ENCODE peak calls at places on chromosomes 13 and 19, in nine cellular contexts. C is IMR-90, M is fibroblast of lung, V is suprapubic skin, W is heart right ventricle, S is thoracic aorta, U is pancreas, N is brain microvascular endothelial cell, Q is upper lobe of left lung. O is an unnamed sample.

GRCh38 chr13:80012281-80012680 is 328.6 kb downstream of the SPRY2 start:
- DNase-seq in C (no peak), M (peak; percentile 30), V (no peak), W (no peak), S (no peak), U (no peak), N (no peak), Q (peak; percentile 20), O (no peak)

GRCh38 chr13:34833562-34834182 is 108.4 kb upstream of the NBEA start:
- DNase-seq in C (peak; percentile 2), M (peak; percentile 32), V (no peak), W (no peak), S (no peak), U (no peak), N (peak; percentile 33), Q (no peak), O (no peak)

GRCh38 chr13:68173111-68173510 is 943.0 kb upstream of the PCDH9 start:
- DNase-seq in C (no peak), M (peak; percentile 79), V (no peak), W (no peak), S (no peak), U (no peak), N (peak; percentile 6), Q (no peak), O (no peak)

GRCh38 chr13:112839347-112840105 is 129.5 kb upstream of the MCF2L start:
- DNase-seq in C (peak; percentile 61), M (peak; percentile 46), V (no peak), W (no peak), S (no peak), U (no peak), N (peak; percentile 25), Q (no peak), O (no peak)

GRCh38 chr13:59483441-59484116 is 680.1 kb downstream of the DIAPH3 start:
- DNase-seq in C (peak; percentile 17), M (peak; percentile 87), V (no peak), W (peak; percentile 30), S (no peak), U (peak; percentile 63), N (no peak), Q (no peak), O (no peak)

GRCh38 chr13:39451860-39452301 is 151.1 kb downstream of the LHFPL6 start:
- DNase-seq in C (peak; percentile 30), M (peak; percentile 37), V (no peak), W (peak; percentile 63), S (no peak), U (peak; percentile 22), N (peak; percentile 7), Q (peak; percentile 33), O (no peak)

GRCh38 chr13:113854238-113855011 is 9.5 kb downstream of the GAS6 start:
- DNase-seq in C (peak; percentile 81), M (peak; percentile 66), V (peak; percentile 62), W (peak; percentile 61), S (no peak), U (peak; percentile 63), N (no peak), Q (no peak), O (no peak)

GRCh38 chr13:46053162-46054012 is 841 bp upstream of the ZC3H13 start:
- DNase-seq in C (no peak), M (no peak), V (no peak), W (no peak), S (no peak), U (no peak), N (no peak), Q (no peak), O (no peak)

DNA sequence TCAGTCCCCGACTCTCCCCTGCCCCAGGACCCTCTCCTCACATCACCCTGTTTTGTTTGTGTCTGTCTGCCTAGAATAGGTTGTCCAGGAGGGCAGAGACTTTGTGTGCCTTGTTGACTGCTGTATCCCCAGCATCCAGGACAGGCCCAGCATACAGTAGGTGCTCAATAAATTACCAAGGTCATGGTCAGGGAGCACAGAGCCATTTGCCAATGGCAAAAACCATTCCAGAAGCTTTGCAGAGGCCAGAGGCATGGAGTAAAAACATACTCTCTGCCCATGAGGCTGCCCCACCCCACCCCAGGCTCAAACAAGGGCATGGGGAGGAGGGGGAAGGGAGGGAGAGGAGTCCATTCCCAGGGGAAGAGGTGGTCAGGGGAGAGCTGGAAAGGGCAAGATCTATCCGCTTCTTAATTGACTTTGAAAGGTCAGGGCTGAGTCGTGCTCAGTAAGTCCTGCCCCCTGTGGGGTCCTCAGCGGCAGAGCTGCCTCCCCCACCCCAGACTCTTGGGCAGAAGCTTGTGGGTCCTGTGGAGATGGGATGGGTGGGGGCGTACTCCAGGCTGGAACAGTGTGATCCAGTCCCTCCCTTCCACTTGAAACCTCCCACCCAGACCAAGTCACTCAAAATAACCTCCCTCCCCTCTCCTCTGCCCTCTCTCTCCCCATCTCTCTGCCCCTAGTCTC is 4.4 kb downstream of the GPR4 start:
- DNase-seq in C (no peak), M (no peak), V (no peak), W (no peak), S (no peak), U (no peak), N (no peak), Q (no peak), O (no peak)
- H3K4me3 ChIP-seq in C (no peak overlapping the region), M (no peak overlapping the region), V (peak overlapping the region; percentile 30), W (peak overlapping the region; percentile 80), S (peak overlapping the region; percentile 37), U (no peak overlapping the region), N (no peak overlapping the region), Q (peak overlapping the region; percentile 17), O (no peak overlapping the region)

GRCh38 chr13:94657167-94657566 is 55.2 kb downstream of the SOX21 start:
- DNase-seq in C (peak; percentile 57), M (peak; percentile 30), V (no peak), W (no peak), S (no peak), U (no peak), N (peak; percentile 10), Q (no peak), O (no peak)

GRCh38 chr13:94661396-94661795 is 50.9 kb downstream of the SOX21 start:
- DNase-seq in C (no peak), M (no peak), V (no peak), W (no peak), S (no peak), U (no peak), N (no peak), Q (no peak), O (no peak)

GRCh38 chr13:94660695-94661324 is 51.5 kb downstream of the SOX21 start:
- DNase-seq in C (peak; percentile 41), M (peak; percentile 11), V (no peak), W (no peak), S (no peak), U (no peak), N (peak; percentile 27), Q (no peak), O (no peak)

GRCh38 chr13:94656766-94657165 is 55.1 kb downstream of the GPR180 start:
- DNase-seq in C (peak; percentile 99), M (peak; percentile 96), V (no peak), W (no peak), S (no peak), U (no peak), N (peak; percentile 55), Q (no peak), O (no peak)

DNA sequence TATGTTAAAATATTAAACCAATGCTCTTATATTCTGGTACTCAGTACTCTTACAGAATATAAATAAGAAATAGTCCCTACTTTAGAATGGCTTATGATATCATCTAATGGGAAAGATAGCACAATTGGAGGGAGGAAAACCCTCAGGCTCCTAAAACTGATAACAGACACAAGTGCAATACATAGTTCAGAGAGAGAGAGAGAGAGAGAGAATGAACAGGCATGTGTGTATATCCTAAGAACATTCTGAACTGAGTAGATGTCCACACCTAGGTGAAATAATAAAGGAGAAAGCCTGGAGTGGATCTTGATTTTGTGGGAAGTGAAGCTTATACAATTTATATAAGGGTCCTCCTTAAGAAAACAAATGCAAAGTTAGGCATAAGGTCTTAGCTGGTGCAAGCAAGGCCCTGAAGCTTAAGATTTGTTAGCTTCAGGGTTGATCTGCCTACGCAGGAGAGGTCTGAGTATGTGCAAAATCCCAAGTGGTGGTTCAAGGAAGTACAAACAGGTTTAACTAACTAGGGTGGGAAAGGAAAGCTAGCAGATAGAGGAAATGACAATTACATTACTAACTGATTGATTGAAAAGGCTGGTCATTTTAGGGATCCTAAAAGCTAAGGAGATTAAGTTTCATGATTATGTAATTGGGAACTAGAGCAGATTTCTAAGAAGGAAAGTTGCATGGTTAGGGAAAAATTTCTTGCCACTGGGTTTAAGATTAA is 53.3 kb downstream of the SOX21 start:
- DNase-seq in C (no peak), M (no peak), V (no peak), W (no peak), S (no peak), U (no peak), N (no peak), Q (no peak), O (no peak)
- TF ChIP-seq CTCF in C (no peak), M (no peak), V (no peak), W (no peak), S (no peak), U (no peak), N (peak; percentile 29), Q (no peak), O (no peak)

GRCh38 chr19:18045307-18046013 is 37.5 kb downstream of the ARRDC2 start:
- DNase-seq in C (no peak), M (no peak), V (no peak), W (no peak), S (no peak), U (no peak), N (no peak), Q (no peak), O (no peak)

GRCh38 chr19:18053571-18054219 is 33.0 kb downstream of the IL12RB1 start:
- DNase-seq in C (peak; percentile 81), M (peak; percentile 53), V (no peak), W (no peak), S (no peak), U (no peak), N (no peak), Q (no peak), O (no peak)

GRCh38 chr19:18051887-18052286 is 34.8 kb downstream of the IL12RB1 start:
- DNase-seq in C (no peak), M (no peak), V (no peak), W (peak; percentile 55), S (no peak), U (peak; percentile 39), N (no peak), Q (peak; percentile 28), O (no peak)

GRCh38 chr19:18046066-18046718 is 38.2 kb downstream of the ARRDC2 start:
- DNase-seq in C (peak; percentile 82), M (peak; percentile 73), V (no peak), W (no peak), S (no peak), U (no peak), N (peak; percentile 59), Q (no peak), O (no peak)

GRCh38 chr19:18049390-18049789 is 37.3 kb downstream of the IL12RB1 start:
- DNase-seq in C (peak; percentile 25), M (peak; percentile 33), V (peak; percentile 84), W (peak; percentile 98), S (peak; percentile 82), U (peak; percentile 84), N (peak; percentile 38), Q (peak; percentile 68), O (peak; percentile 30)
- H3K27ac ChIP-seq in C (no peak overlapping the region), M (no peak overlapping the region), V (peak overlapping the region; percentile 66), W (peak overlapping the region; percentile 90), S (peak overlapping the region; percentile 96), U (peak overlapping the region; percentile 72), N (no peak overlapping the region), Q (peak overlapping the region; percentile 81), O (peak overlapping the region; percentile 47)

DNA sequence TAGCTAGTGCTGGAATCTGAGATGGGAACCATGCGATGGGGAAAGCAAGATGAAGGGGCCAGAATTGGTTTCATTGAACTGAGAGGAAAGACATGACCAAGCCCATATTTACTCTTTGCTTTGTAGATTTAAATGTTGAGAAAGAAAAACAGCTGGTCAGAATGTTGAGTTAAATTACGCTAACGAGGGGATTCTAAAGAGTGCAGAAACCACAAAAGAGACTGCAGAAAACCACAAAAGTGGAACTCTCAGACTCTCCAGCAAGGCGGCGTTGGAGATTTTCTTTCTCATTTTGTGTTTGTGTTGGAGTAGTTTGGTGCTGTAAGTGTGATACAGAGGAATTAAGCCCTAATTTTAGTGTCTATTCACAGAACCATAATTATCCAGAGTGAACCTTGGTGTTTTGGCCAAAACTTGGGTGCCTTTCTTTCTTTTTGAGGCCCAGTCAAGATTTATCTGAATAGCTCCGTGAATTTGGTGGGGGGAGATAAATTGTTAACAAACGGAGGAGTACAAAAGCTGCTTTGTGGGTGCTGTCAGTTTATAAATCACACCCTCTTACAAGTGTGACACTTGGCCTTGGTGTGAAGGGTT is 26.3 kb downstream of the SAE1 start:
- DNase-seq in C (no peak), M (peak; percentile 78), V (no peak), W (no peak), S (no peak), U (no peak), N (no peak), Q (no peak), O (no peak)
- H3K4me3 ChIP-seq in C (no peak overlapping the region), M (no peak overlapping the region), V (peak overlapping the region; percentile 4), W (no peak overlapping the region), S (no peak overlapping the region), U (no peak overlapping the region), N (no peak overlapping the region), Q (no peak overlapping the region), O (no peak overlapping the region)

O was measured in prostate gland.